ENCODE peak calls at places on chromosomes 11 and 22, in seven cellular contexts. H, G, K, L, A, Y and S are unnamed samples.
A peak's percentile ranks its signal among the peaks of the same experiment; 100 is the strongest.

GRCh38 chr11:18330921-18331320 is 8.6 kb downstream of the GTF2H1 start:
- DNase-seq in Y (no peak), L (no peak), A (no peak), K (no peak), H (no peak), G (no peak), S (no peak)

GRCh38 chr11:95991101-95991500 is 67.2 kb upstream of the MTMR2 start:
- DNase-seq in K (peak; percentile 53), H (no peak), L (no peak), G (no peak), A (no peak), Y (no peak), S (no peak)

GRCh38 chr11:47533690-47534135 is 19.2 kb downstream of the CELF1 start:
- DNase-seq in K (no peak), H (no peak), G (no peak), Y (no peak), L (no peak), A (no peak), S (no peak)

GRCh38 chr11:35798423-35798822 is 135.8 kb downstream of the TRIM44 start:
- DNase-seq in A (no peak), K (peak; percentile 64), Y (no peak), G (no peak), H (no peak), L (no peak), S (no peak)

GRCh38 chr22:42792909-42793847 is 63.9 kb downstream of the ARFGAP3 start:
- DNase-seq in A (no peak), G (no peak), K (no peak), H (no peak), L (no peak), Y (peak; percentile 16), S (no peak)

GRCh38 chr11:117410861-117411725 is 83.4 kb downstream of the CEP164 start:
- DNase-seq in H (peak; percentile 93), Y (no peak), A (no peak), L (no peak), K (no peak), G (no peak), S (peak; percentile 17)

GRCh38 chr11:122095950-122096942 is 19.8 kb downstream of the BLID start:
- DNase-seq in H (peak; percentile 66), G (no peak), K (no peak), Y (no peak), L (no peak), A (no peak), S (peak; percentile 38)

GRCh38 chr22:48238018-48238915 is 1475.8 kb downstream of the TBC1D22A start:
- DNase-seq in H (no peak), Y (no peak), L (no peak), A (no peak), K (no peak), G (no peak), S (no peak)

GRCh38 chr11:65862191-65862735 is 2.0 kb downstream of the MUS81 start:
- DNase-seq in K (no peak), Y (no peak), H (no peak), A (no peak), L (no peak), G (no peak), S (no peak)

GRCh38 chr11:35097814-35098213 is 41.2 kb upstream of the CD44 start:
- DNase-seq in Y (no peak), K (no peak), A (no peak), H (no peak), G (no peak), L (no peak), S (no peak)

GRCh38 chr11:3709977-3710376 is 38.8 kb upstream of the CHRNA10 start:
- DNase-seq in L (no peak), A (no peak), Y (no peak), K (no peak), G (no peak), H (no peak), S (no peak)

GRCh38 chr11:113632981-113633380 is 73.1 kb downstream of the TMPRSS5 start:
- DNase-seq in L (no peak), H (no peak), G (no peak), A (no peak), K (no peak), Y (no peak), S (no peak)

GRCh38 chr11:70079691-70080090 is 1.6 kb downstream of the ANO1 start:
- DNase-seq in L (no peak), K (no peak), Y (no peak), H (no peak), A (no peak), G (no peak), S (no peak)

GRCh38 chr11:23536907-23537306 is 676.6 kb upstream of the CCDC179 start:
- DNase-seq in L (no peak), G (no peak), A (no peak), Y (no peak), H (no peak), K (no peak), S (no peak)

GRCh38 chr11:120714448-120714847 is 202.9 kb downstream of the GRIK4 start:
- DNase-seq in A (no peak), Y (no peak), K (no peak), L (no peak), H (no peak), G (no peak), S (no peak)

GRCh38 chr11:85685131-85685819 is 720 bp downstream of the CCDC89 start:
- DNase-seq in L (no peak), K (no peak), G (no peak), A (no peak), H (no peak), Y (no peak), S (peak; percentile 43)

GRCh38 chr11:87743002-87743401 is 432.2 kb downstream of the RAB38 start:
- DNase-seq in Y (no peak), G (no peak), L (no peak), K (no peak), H (no peak), A (no peak), S (no peak)

GRCh38 chr11:69488543-69488940 is 7.1 kb downstream of the LINC01488 start:
- DNase-seq in Y (no peak), A (no peak), L (no peak), H (no peak), K (no peak), G (no peak), S (no peak)

GRCh38 chr11:124712392-124712791 is 27.4 kb upstream of the NRGN start:
- DNase-seq in L (no peak), G (no peak), A (no peak), K (no peak), Y (no peak), H (no peak), S (no peak)

GRCh38 chr11:77179048-77179447 is 51.0 kb downstream of the MYO7A start:
- DNase-seq in A (no peak), Y (no peak), K (no peak), G (no peak), L (no peak), H (no peak), S (no peak)

GRCh38 chr11:62656801-62657429 is 3.8 kb upstream of the INTS5 start:
- DNase-seq in G (no peak), Y (no peak), K (no peak), L (no peak), H (no peak), A (no peak), S (no peak)

GRCh38 chr22:32325811-32326237 is 31.8 kb upstream of the RFPL3 start:
- DNase-seq in A (no peak), L (no peak), K (no peak), G (no peak), H (no peak), Y (no peak), S (peak; percentile 27)